ENCODE peak calls at places on chromosomes 7 and 10, in eight cellular contexts. One of them, this sample, is unnamed.

GRCh38 chr10:101451589-101452190 is 97.7 kb downstream of the BTRC start:
- DNase-seq in Peyer's patch: no peak
- DNase-seq in tibial nerve: no peak
- DNase-seq in body of pancreas: no peak
- DNase-seq in A549: no peak
- DNase-seq in endothelial cell of umbilical vein: no peak
- DNase-seq in H54: no peak
- DNase-seq in HCT116: no peak
- DNase-seq in this sample: no peak

GRCh38 chr7:5283421-5284303 is 919 bp downstream of the SLC29A4 start:
- DNase-seq in tibial nerve: no peak
- DNase-seq in H54: no peak
- DNase-seq in A549: peak
- DNase-seq in endothelial cell of umbilical vein: no peak
- DNase-seq in Peyer's patch: no peak
- DNase-seq in HCT116: no peak
- DNase-seq in body of pancreas: peak
- DNase-seq in this sample: no peak

GRCh38 chr10:101134299-101135127 is 3.4 kb downstream of the TLX1 start:
- DNase-seq in H54: no peak
- DNase-seq in tibial nerve: no peak
- DNase-seq in Peyer's patch: no peak
- DNase-seq in HCT116: no peak
- DNase-seq in endothelial cell of umbilical vein: no peak
- DNase-seq in body of pancreas: no peak
- DNase-seq in A549: no peak
- DNase-seq in this sample: no peak

GRCh38 chr7:71925663-71926062 is 486.5 kb downstream of the CALN1 start:
- DNase-seq in body of pancreas: no peak
- DNase-seq in HCT116: no peak
- DNase-seq in tibial nerve: no peak
- DNase-seq in endothelial cell of umbilical vein: no peak
- DNase-seq in Peyer's patch: no peak
- DNase-seq in A549: no peak
- DNase-seq in H54: no peak
- DNase-seq in this sample: no peak

GRCh38 chr7:139071683-139072082 is 35.8 kb upstream of the ZC3HAV1L start:
- DNase-seq in endothelial cell of umbilical vein: no peak
- DNase-seq in H54: no peak
- DNase-seq in Peyer's patch: no peak
- DNase-seq in A549: no peak
- DNase-seq in tibial nerve: no peak
- DNase-seq in HCT116: no peak
- DNase-seq in body of pancreas: no peak
- DNase-seq in this sample: no peak

GRCh38 chr10:65565246-65565645 is 1360.6 kb upstream of the LRRTM3 start:
- DNase-seq in Peyer's patch: no peak
- DNase-seq in body of pancreas: no peak
- DNase-seq in tibial nerve: no peak
- DNase-seq in endothelial cell of umbilical vein: no peak
- DNase-seq in A549: no peak
- DNase-seq in HCT116: no peak
- DNase-seq in H54: no peak
- DNase-seq in this sample: no peak

GRCh38 chr7:107684947-107685463 is 24.4 kb downstream of the SLC26A4 start:
- DNase-seq in body of pancreas: no peak
- DNase-seq in H54: no peak
- DNase-seq in tibial nerve: no peak
- DNase-seq in HCT116: no peak
- DNase-seq in endothelial cell of umbilical vein: no peak
- DNase-seq in A549: no peak
- DNase-seq in Peyer's patch: no peak
- DNase-seq in this sample: no peak

GRCh38 chr10:35089641-35090161 is 440 bp downstream of the CUL2 start:
- DNase-seq in HCT116: no peak
- DNase-seq in endothelial cell of umbilical vein: peak
- DNase-seq in A549: peak
- DNase-seq in H54: peak
- DNase-seq in Peyer's patch: no peak
- DNase-seq in tibial nerve: no peak
- DNase-seq in body of pancreas: no peak
- DNase-seq in this sample: no peak

GRCh38 chr10:43255644-43256431 is 11.0 kb downstream of the RASGEF1A start:
- DNase-seq in Peyer's patch: no peak
- DNase-seq in body of pancreas: no peak
- DNase-seq in H54: peak
- DNase-seq in HCT116: peak
- DNase-seq in endothelial cell of umbilical vein: peak
- DNase-seq in tibial nerve: no peak
- DNase-seq in A549: peak
- DNase-seq in this sample: peak

GRCh38 chr10:116756277-116756676 is 13.9 kb upstream of the HSPA12A start:
- DNase-seq in A549: no peak
- DNase-seq in HCT116: no peak
- DNase-seq in H54: no peak
- DNase-seq in Peyer's patch: no peak
- DNase-seq in tibial nerve: peak
- DNase-seq in endothelial cell of umbilical vein: no peak
- DNase-seq in body of pancreas: no peak
- DNase-seq in this sample: peak

GRCh38 chr10:72297968-72298773 is 24.4 kb downstream of the DDIT4 start:
- DNase-seq in Peyer's patch: peak
- DNase-seq in body of pancreas: peak
- DNase-seq in tibial nerve: peak
- DNase-seq in endothelial cell of umbilical vein: peak
- DNase-seq in HCT116: peak
- DNase-seq in H54: peak
- DNase-seq in A549: peak
- DNase-seq in this sample: peak
- TF ChIP-seq POLR2A in Peyer's patch: peak
- TF ChIP-seq POLR2A in body of pancreas: peak
- TF ChIP-seq POLR2A in tibial nerve: peak
- TF ChIP-seq POLR2A in endothelial cell of umbilical vein: no peak
- TF ChIP-seq POLR2A in HCT116: no peak
- TF ChIP-seq POLR2A in H54: peak
- TF ChIP-seq POLR2A in A549: peak
- TF ChIP-seq POLR2A in this sample: peak

GRCh38 chr7:2253021-2253420 is 11.0 kb downstream of the NUDT1 start:
- DNase-seq in Peyer's patch: no peak
- DNase-seq in H54: no peak
- DNase-seq in endothelial cell of umbilical vein: no peak
- DNase-seq in tibial nerve: no peak
- DNase-seq in body of pancreas: no peak
- DNase-seq in HCT116: no peak
- DNase-seq in A549: no peak
- DNase-seq in this sample: no peak
- TF ChIP-seq POLR2A in Peyer's patch: no peak
- TF ChIP-seq POLR2A in H54: no peak
- TF ChIP-seq POLR2A in endothelial cell of umbilical vein: no peak
- TF ChIP-seq POLR2A in tibial nerve: no peak
- TF ChIP-seq POLR2A in body of pancreas: no peak
- TF ChIP-seq POLR2A in HCT116: no peak
- TF ChIP-seq POLR2A in A549: no peak
- TF ChIP-seq POLR2A in this sample: no peak

GRCh38 chr7:140229591-140230516 is 53.1 kb upstream of the KDM7A start:
- DNase-seq in tibial nerve: no peak
- DNase-seq in H54: no peak
- DNase-seq in Peyer's patch: peak
- DNase-seq in HCT116: no peak
- DNase-seq in body of pancreas: peak
- DNase-seq in endothelial cell of umbilical vein: no peak
- DNase-seq in A549: no peak
- DNase-seq in this sample: no peak

GRCh38 chr7:140231779-140232491 is 55.2 kb upstream of the KDM7A start:
- DNase-seq in H54: no peak
- DNase-seq in endothelial cell of umbilical vein: no peak
- DNase-seq in Peyer's patch: peak
- DNase-seq in tibial nerve: no peak
- DNase-seq in A549: no peak
- DNase-seq in body of pancreas: no peak
- DNase-seq in HCT116: no peak
- DNase-seq in this sample: no peak

GRCh38 chr7:140229101-140229525 is 52.3 kb upstream of the KDM7A start:
- DNase-seq in body of pancreas: no peak
- DNase-seq in tibial nerve: no peak
- DNase-seq in H54: no peak
- DNase-seq in endothelial cell of umbilical vein: no peak
- DNase-seq in HCT116: no peak
- DNase-seq in A549: no peak
- DNase-seq in Peyer's patch: no peak
- DNase-seq in this sample: no peak

GRCh38 chr7:140230862-140231778 is 54.3 kb upstream of the KDM7A start:
- DNase-seq in Peyer's patch: peak
- DNase-seq in H54: no peak
- DNase-seq in endothelial cell of umbilical vein: peak
- DNase-seq in tibial nerve: no peak
- DNase-seq in body of pancreas: peak
- DNase-seq in A549: peak
- DNase-seq in HCT116: peak
- DNase-seq in this sample: no peak

DNA sequence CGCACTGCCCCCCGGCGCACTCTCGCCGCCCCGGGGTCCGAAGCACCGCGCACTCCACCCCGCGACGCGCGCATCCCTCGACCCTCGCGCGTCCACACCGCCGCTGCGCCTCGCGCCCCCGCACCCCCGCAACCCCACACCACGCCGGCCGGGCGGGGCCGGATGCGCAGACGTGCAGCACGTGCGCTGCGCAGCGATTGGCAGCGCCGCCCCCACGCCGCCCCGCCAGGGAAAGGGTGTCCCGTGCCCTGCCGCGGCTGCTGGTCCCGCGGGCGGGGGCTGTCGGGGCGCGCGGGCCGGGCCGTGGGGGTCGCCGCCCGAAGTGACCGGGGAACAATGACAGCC is 53.7 kb upstream of the KDM7A start:
- DNase-seq in H54: no peak
- DNase-seq in A549: no peak
- DNase-seq in Peyer's patch: peak
- DNase-seq in body of pancreas: peak
- DNase-seq in endothelial cell of umbilical vein: no peak
- DNase-seq in HCT116: no peak
- DNase-seq in tibial nerve: no peak
- DNase-seq in this sample: peak
- TF ChIP-seq POLR2A in H54: no peak
- TF ChIP-seq POLR2A in A549: no peak
- TF ChIP-seq POLR2A in Peyer's patch: no peak
- TF ChIP-seq POLR2A in body of pancreas: no peak
- TF ChIP-seq POLR2A in endothelial cell of umbilical vein: no peak
- TF ChIP-seq POLR2A in HCT116: no peak
- TF ChIP-seq POLR2A in tibial nerve: no peak
- TF ChIP-seq POLR2A in this sample: no peak

GRCh38 chr7:140397784-140398750 is at the start of gene SLC37A3:
- DNase-seq in H54: peak
- DNase-seq in tibial nerve: peak
- DNase-seq in Peyer's patch: peak
- DNase-seq in A549: peak
- DNase-seq in endothelial cell of umbilical vein: peak
- DNase-seq in HCT116: peak
- DNase-seq in body of pancreas: peak
- DNase-seq in this sample: peak
- TF ChIP-seq POLR2A in H54: peak
- TF ChIP-seq POLR2A in tibial nerve: peak
- TF ChIP-seq POLR2A in Peyer's patch: peak
- TF ChIP-seq POLR2A in A549: peak
- TF ChIP-seq POLR2A in endothelial cell of umbilical vein: peak
- TF ChIP-seq POLR2A in HCT116: peak
- TF ChIP-seq POLR2A in body of pancreas: peak
- TF ChIP-seq POLR2A in this sample: peak

DNA sequence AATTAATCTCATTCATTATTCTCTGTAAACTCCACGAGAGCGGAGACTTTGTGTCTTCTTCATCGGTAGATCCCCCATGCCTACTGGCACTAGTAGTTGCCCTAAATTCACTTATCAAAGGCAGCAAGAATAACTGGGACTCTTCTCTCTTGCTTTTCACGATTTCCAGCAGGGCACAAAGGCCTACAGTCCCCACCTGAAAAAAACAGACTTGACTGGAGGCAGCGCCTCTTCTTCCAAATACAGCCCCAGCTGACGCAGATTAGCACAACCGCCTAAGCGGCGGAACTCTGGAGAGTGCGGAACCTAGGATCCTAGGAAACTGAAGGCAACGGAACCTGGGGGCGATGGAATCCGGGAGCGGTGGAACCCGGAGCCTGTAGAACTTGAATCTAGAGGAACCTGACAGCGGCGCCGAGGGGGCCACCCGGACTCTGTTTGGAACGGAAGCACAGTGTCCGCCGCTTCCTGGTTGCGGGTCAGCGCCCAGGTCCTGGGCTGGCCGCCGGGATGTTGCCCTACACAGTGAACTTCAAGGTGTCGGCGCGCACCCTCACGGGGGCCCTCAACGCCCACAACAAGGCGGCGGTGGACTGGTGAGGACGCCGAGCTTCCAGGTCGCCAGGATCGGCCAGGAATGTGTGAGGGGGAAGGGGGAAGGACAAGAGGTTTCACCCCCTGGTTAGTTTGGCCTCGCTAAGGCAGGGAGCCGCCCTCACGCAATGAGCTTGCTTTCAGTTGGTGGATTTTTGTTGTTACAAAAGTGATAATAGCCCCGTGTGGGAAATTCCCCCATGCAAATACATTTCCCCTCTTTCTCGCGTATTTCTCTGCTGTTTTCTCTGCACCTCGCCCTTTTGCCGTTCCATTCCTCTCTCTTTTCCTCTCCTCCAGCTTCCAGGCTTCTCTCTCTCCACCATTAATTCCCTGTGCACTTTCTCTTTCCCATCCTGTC is at the start of gene WDR11:
- DNase-seq in HCT116: peak
- DNase-seq in Peyer's patch: peak
- DNase-seq in A549: peak
- DNase-seq in endothelial cell of umbilical vein: peak
- DNase-seq in tibial nerve: peak
- DNase-seq in H54: peak
- DNase-seq in body of pancreas: peak
- DNase-seq in this sample: peak
- TF ChIP-seq POLR2A in HCT116: peak
- TF ChIP-seq POLR2A in Peyer's patch: peak
- TF ChIP-seq POLR2A in A549: peak
- TF ChIP-seq POLR2A in endothelial cell of umbilical vein: peak
- TF ChIP-seq POLR2A in tibial nerve: peak
- TF ChIP-seq POLR2A in H54: peak
- TF ChIP-seq POLR2A in body of pancreas: peak
- TF ChIP-seq POLR2A in this sample: peak

This sample was measured in adrenal gland.